ENCODE peak calls at places on chromosomes 13 and 19, in eight cellular contexts. O is A549, T is GM12892, N is H54, K is uterus, Q is tibial nerve, W is transverse colon, H is spleen. P is an unnamed sample.

GRCh38 chr19:927707-928401 is 2.0 kb downstream of the ARID3A start:
- DNase-seq in O (no peak), T (no peak), N (no peak), K (no peak), Q (no peak), W (no peak), H (no peak), P (no peak)

GRCh38 chr13:105502193-105502592 is 1033.3 kb downstream of the EFNB2 start:
- DNase-seq in O (no peak), T (no peak), N (no peak), K (no peak), Q (no peak), W (no peak), H (no peak), P (no peak)

GRCh38 chr19:15702590-15702930 is 25.3 kb upstream of the OR10H2 start:
- DNase-seq in O (peak; percentile 44), T (no peak), N (peak; percentile 23), K (peak; percentile 67), Q (peak; percentile 75), W (peak; percentile 89), H (peak; percentile 78), P (peak; percentile 57)

GRCh38 chr19:35704218-35704617 is at the start of gene ZBTB32:
- DNase-seq in O (no peak), T (peak; percentile 21), N (no peak), K (no peak), Q (no peak), W (peak; percentile 30), H (no peak), P (peak; percentile 70)

GRCh38 chr13:49786609-49787008 is 5.9 kb downstream of the KPNA3 start:
- DNase-seq in O (no peak), T (no peak), N (no peak), K (no peak), Q (no peak), W (no peak), H (no peak), P (peak; percentile 58)

GRCh38 chr19:3618144-3618810 is 8.3 kb downstream of the CACTIN start:
- DNase-seq in O (peak; percentile 44), T (peak; percentile 97), N (no peak), K (peak; percentile 64), Q (peak; percentile 61), W (peak; percentile 70), H (peak; percentile 90), P (peak; percentile 46)

GRCh38 chr19:14554382-14554812 is 17.5 kb downstream of the NDUFB7 start:
- DNase-seq in O (no peak), T (no peak), N (no peak), K (no peak), Q (no peak), W (peak; percentile 30), H (no peak), P (no peak)

GRCh38 chr13:114090476-114090875 is 41.9 kb downstream of the RASA3 start:
- DNase-seq in O (no peak), T (no peak), N (no peak), K (no peak), Q (peak; percentile 2), W (peak; percentile 13), H (no peak), P (no peak)

GRCh38 chr13:94186470-94186869 is 293.0 kb downstream of the DCT start:
- DNase-seq in O (no peak), T (no peak), N (no peak), K (no peak), Q (no peak), W (no peak), H (no peak), P (no peak)

GRCh38 chr13:80361883-80362327 is 21.0 kb upstream of the SPRY2 start:
- DNase-seq in O (peak; percentile 17), T (no peak), N (no peak), K (no peak), Q (no peak), W (no peak), H (no peak), P (peak; percentile 68)

GRCh38 chr13:111960152-111960772 is 106.7 kb upstream of the SOX1 start:
- DNase-seq in O (no peak), T (no peak), N (no peak), K (no peak), Q (no peak), W (no peak), H (no peak), P (no peak)

GRCh38 chr19:54418030-54418929 is 3.0 kb downstream of the TTYH1 start:
- DNase-seq in O (peak; percentile 42), T (no peak), N (no peak), K (no peak), Q (no peak), W (no peak), H (peak; percentile 77), P (no peak)

GRCh38 chr13:106533101-106533939 is 2.1 kb downstream of the EFNB2 start:
- DNase-seq in O (peak; percentile 56), T (peak; percentile 25), N (peak; percentile 91), K (peak; percentile 76), Q (peak; percentile 72), W (peak; percentile 89), H (peak; percentile 87), P (peak; percentile 49)

GRCh38 chr19:51607077-51607476 is 23.1 kb downstream of the SIGLEC5 start:
- DNase-seq in O (no peak), T (peak; percentile 78), N (no peak), K (no peak), Q (no peak), W (peak; percentile 66), H (peak; percentile 83), P (no peak)

GRCh38 chr13:107534548-107534947 is 680.8 kb downstream of the LIG4 start:
- DNase-seq in O (no peak), T (no peak), N (no peak), K (no peak), Q (no peak), W (no peak), H (no peak), P (no peak)

GRCh38 chr13:92433963-92434362 is 792.6 kb upstream of the GPC6 start:
- DNase-seq in O (no peak), T (no peak), N (no peak), K (no peak), Q (no peak), W (no peak), H (no peak), P (no peak)

GRCh38 chr19:38557205-38557799 is 60.5 kb downstream of the MAP4K1 start:
- DNase-seq in O (peak; percentile 44), T (no peak), N (no peak), K (no peak), Q (no peak), W (peak; percentile 63), H (peak; percentile 85), P (peak; percentile 55)

GRCh38 chr13:72253754-72254153 is 386.8 kb upstream of the DACH1 start:
- DNase-seq in O (no peak), T (no peak), N (no peak), K (no peak), Q (no peak), W (no peak), H (no peak), P (no peak)

GRCh38 chr19:422213-422916 is 13.4 kb upstream of the C2CD4C start:
- DNase-seq in O (no peak), T (no peak), N (no peak), K (no peak), Q (no peak), W (no peak), H (no peak), P (no peak)

GRCh38 chr13:100675660-100676129 is 1.1 kb upstream of the TMTC4 start:
- DNase-seq in O (no peak), T (no peak), N (no peak), K (no peak), Q (no peak), W (no peak), H (no peak), P (no peak)

GRCh38 chr19:17860993-17861360 is 1.3 kb downstream of the RPL18A start:
- DNase-seq in O (no peak), T (no peak), N (no peak), K (no peak), Q (no peak), W (no peak), H (no peak), P (no peak)

GRCh38 chr19:17865364-17866311 is 5.9 kb downstream of the RPL18A start:
- DNase-seq in O (peak; percentile 67), T (no peak), N (no peak), K (no peak), Q (no peak), W (peak; percentile 81), H (no peak), P (peak; percentile 34)

GRCh38 chr19:17862711-17863519 is 3.2 kb downstream of the RPL18A start:
- DNase-seq in O (no peak), T (no peak), N (no peak), K (no peak), Q (no peak), W (no peak), H (peak; percentile 80), P (no peak)

GRCh38 chr19:17861542-17862402 is 2.1 kb downstream of the RPL18A start:
- DNase-seq in O (no peak), T (no peak), N (no peak), K (no peak), Q (no peak), W (no peak), H (no peak), P (no peak)

GRCh38 chr19:17863520-17864182 is 3.9 kb downstream of the RPL18A start:
- DNase-seq in O (no peak), T (no peak), N (no peak), K (no peak), Q (no peak), W (no peak), H (no peak), P (no peak)
- TF ChIP-seq POLR2A in O (no peak), T (no peak), N (no peak), K (no peak), Q (no peak), W (no peak), H (no peak), P (no peak)

GRCh38 chr13:51844862-51845573 is at the start of gene TMEM272:
- DNase-seq in O (peak; percentile 39), T (peak; percentile 45), N (peak; percentile 58), K (peak; percentile 55), Q (no peak), W (peak; percentile 48), H (peak; percentile 84), P (peak; percentile 24)
- TF ChIP-seq POLR2A in O (no peak), T (no peak), N (no peak), K (no peak), Q (no peak), W (no peak), H (no peak), P (no peak)

GRCh38 chr19:12985049-12985776 is 10.1 kb upstream of the NFIX start:
- DNase-seq in O (no peak), T (no peak), N (no peak), K (no peak), Q (peak; percentile 80), W (peak; percentile 88), H (no peak), P (peak; percentile 71)
- TF ChIP-seq POLR2A in O (no peak), T (no peak), N (no peak), K (no peak), Q (no peak), W (peak; percentile 84), H (no peak), P (no peak)

DNA sequence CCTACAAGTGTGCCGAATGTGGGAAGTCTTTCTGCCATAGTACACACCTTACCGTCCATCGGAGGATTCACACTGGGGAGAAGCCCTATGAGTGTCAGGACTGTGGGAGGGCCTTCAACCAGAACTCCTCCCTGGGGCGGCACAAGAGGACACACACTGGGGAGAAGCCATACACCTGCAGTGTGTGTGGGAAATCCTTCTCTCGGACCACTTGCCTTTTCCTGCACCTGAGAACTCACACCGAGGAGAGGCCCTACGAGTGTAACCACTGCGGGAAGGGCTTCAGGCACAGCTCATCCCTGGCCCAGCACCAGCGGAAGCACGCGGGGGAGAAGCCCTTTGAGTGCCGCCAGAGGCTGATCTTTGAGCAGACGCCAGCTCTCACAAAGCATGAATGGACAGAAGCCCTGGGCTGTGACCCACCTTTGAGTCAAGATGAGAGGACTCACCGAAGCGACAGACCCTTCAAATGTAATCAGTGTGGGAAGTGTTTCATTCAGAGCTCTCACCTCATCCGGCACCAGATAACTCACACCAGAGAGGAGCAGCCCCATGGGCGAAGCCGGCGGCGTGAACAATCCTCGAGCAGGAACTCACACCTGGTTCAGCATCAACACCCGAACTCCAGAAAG is 10.3 kb upstream of the ERVK3-1 start:
- DNase-seq in O (peak; percentile 48), T (no peak), N (no peak), K (no peak), Q (no peak), W (no peak), H (no peak), P (no peak)
- TF ChIP-seq POLR2A in O (no peak), T (no peak), N (no peak), K (no peak), Q (no peak), W (no peak), H (no peak), P (no peak)

P was measured in erythroblast.